ENCODE peak calls at places on chromosomes 6 and 20, in five cellular contexts. One of them, this sample, is unnamed.

GRCh38 chr6:107731422-107732319 is 92.4 kb downstream of the SCML4 start:
- DNase-seq in upper lobe of left lung: no peak
- DNase-seq in ascending aorta: no peak
- DNase-seq in hepatocyte: peak; percentile 27
- DNase-seq in ovary: no peak
- DNase-seq in this sample: no peak

GRCh38 chr20:59746155-59746554 is 141.8 kb downstream of the PHACTR3 start:
- DNase-seq in upper lobe of left lung: no peak
- DNase-seq in hepatocyte: no peak
- DNase-seq in ascending aorta: no peak
- DNase-seq in ovary: no peak
- DNase-seq in this sample: no peak

GRCh38 chr20:1185316-1185741 is 548 bp upstream of the TMEM74B start:
- DNase-seq in ovary: no peak
- DNase-seq in upper lobe of left lung: no peak
- DNase-seq in ascending aorta: no peak
- DNase-seq in hepatocyte: peak; percentile 47
- DNase-seq in this sample: no peak

GRCh38 chr6:45265246-45265645 is 62.9 kb upstream of the RUNX2 start:
- DNase-seq in upper lobe of left lung: no peak
- DNase-seq in ascending aorta: no peak
- DNase-seq in ovary: no peak
- DNase-seq in hepatocyte: no peak
- DNase-seq in this sample: no peak

GRCh38 chr20:38203337-38204003 is 38.4 kb upstream of the TGM2 start:
- DNase-seq in ascending aorta: no peak
- DNase-seq in hepatocyte: no peak
- DNase-seq in upper lobe of left lung: no peak
- DNase-seq in ovary: no peak
- DNase-seq in this sample: no peak

GRCh38 chr6:104921896-104922295 is 35.0 kb upstream of the LIN28B start:
- DNase-seq in upper lobe of left lung: no peak
- DNase-seq in ovary: no peak
- DNase-seq in ascending aorta: no peak
- DNase-seq in hepatocyte: no peak
- DNase-seq in this sample: no peak

GRCh38 chr20:58906894-58907293 is 54.4 kb downstream of the GNAS start:
- DNase-seq in hepatocyte: no peak
- DNase-seq in upper lobe of left lung: peak; percentile 74
- DNase-seq in ascending aorta: peak; percentile 70
- DNase-seq in ovary: no peak
- DNase-seq in this sample: peak; percentile 62

GRCh38 chr6:156883497-156884252 is 106.5 kb downstream of the ARID1B start:
- DNase-seq in ovary: no peak
- DNase-seq in ascending aorta: no peak
- DNase-seq in hepatocyte: peak; percentile 29
- DNase-seq in upper lobe of left lung: peak; percentile 73
- DNase-seq in this sample: peak; percentile 70

GRCh38 chr6:72649032-72649984 is 27.4 kb downstream of the KCNQ5 start:
- DNase-seq in ascending aorta: no peak
- DNase-seq in upper lobe of left lung: no peak
- DNase-seq in ovary: no peak
- DNase-seq in hepatocyte: no peak
- DNase-seq in this sample: no peak

GRCh38 chr6:37134622-37135191 is 35.2 kb upstream of the PIM1 start:
- DNase-seq in hepatocyte: peak; percentile 71
- DNase-seq in upper lobe of left lung: peak; percentile 74
- DNase-seq in ovary: no peak
- DNase-seq in ascending aorta: peak; percentile 93
- DNase-seq in this sample: peak; percentile 20

GRCh38 chr6:155473741-155474140 is 18.1 kb upstream of the NOX3 start:
- DNase-seq in hepatocyte: no peak
- DNase-seq in ascending aorta: no peak
- DNase-seq in ovary: no peak
- DNase-seq in upper lobe of left lung: no peak
- DNase-seq in this sample: no peak

GRCh38 chr6:96014846-96015245 is 928 bp upstream of the FUT9 start:
- DNase-seq in hepatocyte: no peak
- DNase-seq in ovary: no peak
- DNase-seq in ascending aorta: no peak
- DNase-seq in upper lobe of left lung: no peak
- DNase-seq in this sample: no peak

GRCh38 chr6:150088481-150089154 is 19.7 kb upstream of the ULBP3 start:
- DNase-seq in ovary: no peak
- DNase-seq in ascending aorta: peak; percentile 52
- DNase-seq in hepatocyte: no peak
- DNase-seq in upper lobe of left lung: no peak
- DNase-seq in this sample: no peak

GRCh38 chr6:87907521-87907920 is 140.1 kb upstream of the SPACA1 start:
- DNase-seq in ovary: no peak
- DNase-seq in upper lobe of left lung: no peak
- DNase-seq in ascending aorta: no peak
- DNase-seq in hepatocyte: no peak
- DNase-seq in this sample: no peak

GRCh38 chr20:62694868-62695267 is 13.8 kb upstream of the NTSR1 start:
- DNase-seq in ovary: no peak
- DNase-seq in hepatocyte: no peak
- DNase-seq in upper lobe of left lung: no peak
- DNase-seq in ascending aorta: no peak
- DNase-seq in this sample: no peak

GRCh38 chr6:33375143-33375649 is 16.4 kb upstream of the KIFC1 start:
- DNase-seq in hepatocyte: peak; percentile 63
- DNase-seq in ascending aorta: peak; percentile 90
- DNase-seq in ovary: peak; percentile 88
- DNase-seq in upper lobe of left lung: peak; percentile 86
- DNase-seq in this sample: peak; percentile 87

GRCh38 chr6:141925001-141925400 is 207.7 kb upstream of the GJE1 start:
- DNase-seq in ovary: no peak
- DNase-seq in hepatocyte: no peak
- DNase-seq in ascending aorta: no peak
- DNase-seq in upper lobe of left lung: no peak
- DNase-seq in this sample: no peak

GRCh38 chr6:159002432-159003160 is 2.6 kb upstream of the RSPH3 start:
- DNase-seq in upper lobe of left lung: no peak
- DNase-seq in ovary: no peak
- DNase-seq in ascending aorta: no peak
- DNase-seq in hepatocyte: no peak
- DNase-seq in this sample: no peak

GRCh38 chr20:51526754-51527153 is 15.8 kb downstream of the NFATC2 start:
- DNase-seq in ovary: no peak
- DNase-seq in ascending aorta: no peak
- DNase-seq in upper lobe of left lung: no peak
- DNase-seq in hepatocyte: no peak
- DNase-seq in this sample: no peak

GRCh38 chr6:31632279-31632946 is 11.9 kb downstream of the PRRC2A start:
- DNase-seq in upper lobe of left lung: no peak
- DNase-seq in ovary: no peak
- DNase-seq in hepatocyte: no peak
- DNase-seq in ascending aorta: no peak
- DNase-seq in this sample: no peak

GRCh38 chr6:13526718-13527668 is 39.6 kb upstream of the GFOD1 start:
- DNase-seq in ovary: peak; percentile 22
- DNase-seq in hepatocyte: no peak
- DNase-seq in upper lobe of left lung: peak; percentile 51
- DNase-seq in ascending aorta: no peak
- DNase-seq in this sample: peak; percentile 22

GRCh38 chr6:225121-225721 is 67.1 kb upstream of the DUSP22 start:
- DNase-seq in ascending aorta: peak; percentile 60
- DNase-seq in hepatocyte: no peak
- DNase-seq in upper lobe of left lung: no peak
- DNase-seq in ovary: no peak
- DNase-seq in this sample: no peak

DNA sequence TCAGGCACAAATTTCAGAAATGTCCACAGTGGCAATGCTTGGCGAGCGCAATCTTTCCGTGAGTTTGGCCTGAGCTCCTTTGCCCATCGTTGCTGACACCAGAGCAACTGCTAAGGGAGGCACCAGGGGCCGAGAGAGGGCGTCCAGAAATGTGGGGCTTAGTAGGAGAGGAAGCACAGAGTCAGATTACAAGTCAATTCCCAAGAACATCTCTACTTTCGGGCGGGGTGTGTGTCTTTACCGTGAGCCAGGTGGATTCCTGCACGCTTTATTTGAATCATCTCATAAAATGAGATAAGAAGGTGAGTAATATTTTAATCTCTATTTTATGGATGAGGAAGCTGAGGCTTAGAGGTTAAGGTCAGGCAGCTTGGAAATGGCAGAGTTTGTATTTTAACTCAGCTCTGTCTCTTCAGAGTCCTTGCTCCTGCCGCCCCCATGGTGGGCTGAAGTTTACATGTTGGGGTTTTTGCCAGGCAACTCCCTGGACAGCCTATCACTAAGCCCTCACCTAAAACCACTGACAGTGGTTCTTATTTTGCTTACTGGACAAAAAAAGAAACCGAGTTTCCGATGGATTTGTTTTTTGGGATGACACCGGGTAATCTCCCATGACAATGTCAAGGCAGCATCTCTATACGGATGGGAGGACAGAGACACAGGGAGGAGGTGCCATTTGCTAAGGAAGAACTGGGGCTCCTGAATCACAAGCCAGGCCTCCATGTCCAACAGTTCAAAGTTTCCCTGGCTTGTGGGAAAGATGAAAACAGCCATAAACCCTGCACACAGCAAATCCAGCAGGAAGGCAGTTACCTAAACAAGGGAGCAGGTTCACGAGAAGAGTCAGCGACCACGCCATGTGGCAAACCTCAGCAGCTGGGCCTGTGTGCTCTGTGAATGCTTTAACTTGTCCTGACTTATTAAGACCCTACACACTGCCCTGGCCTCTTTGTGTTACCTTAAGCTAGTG is 112.6 kb upstream of the SLC24A3 start:
- DNase-seq in hepatocyte: peak; percentile 14
- DNase-seq in upper lobe of left lung: no peak
- DNase-seq in ovary: no peak
- DNase-seq in ascending aorta: no peak
- DNase-seq in this sample: no peak
- H3K27ac ChIP-seq in hepatocyte: peak overlapping the region; percentile 20
- H3K27ac ChIP-seq in upper lobe of left lung: no peak overlapping the region
- H3K27ac ChIP-seq in ovary: no peak overlapping the region
- H3K27ac ChIP-seq in ascending aorta: no peak overlapping the region
- H3K27ac ChIP-seq in this sample: no peak overlapping the region

GRCh38 chr20:20781029-20781428 is 68.6 kb upstream of the RALGAPA2 start:
- DNase-seq in ovary: no peak
- DNase-seq in ascending aorta: no peak
- DNase-seq in hepatocyte: no peak
- DNase-seq in upper lobe of left lung: no peak
- DNase-seq in this sample: no peak
- H3K27ac ChIP-seq in ovary: no peak overlapping the region
- H3K27ac ChIP-seq in ascending aorta: no peak overlapping the region
- H3K27ac ChIP-seq in hepatocyte: no peak overlapping the region
- H3K27ac ChIP-seq in upper lobe of left lung: peak overlapping the region; percentile 58
- H3K27ac ChIP-seq in this sample: peak overlapping the region; percentile 1

DNA sequence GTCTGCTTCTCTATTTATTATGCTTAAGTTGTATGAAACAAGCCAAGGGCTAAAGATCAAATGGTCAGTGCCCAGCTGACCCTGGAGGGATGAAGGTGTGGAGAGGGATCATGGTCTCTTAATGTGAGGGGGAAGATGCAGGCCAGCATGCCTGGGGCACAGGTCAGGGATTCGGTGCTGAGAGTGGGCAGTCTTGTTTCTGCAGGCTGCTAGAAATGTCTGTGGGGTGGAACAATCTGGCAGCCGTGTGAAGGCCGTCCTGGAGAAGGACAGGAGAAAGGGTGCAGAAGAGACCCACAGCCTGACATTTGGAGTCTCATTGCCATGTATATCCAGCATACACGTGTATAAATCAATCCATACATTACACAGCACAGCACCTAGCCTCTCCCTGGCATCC is 258.3 kb upstream of the MOCS1 start:
- DNase-seq in upper lobe of left lung: no peak
- DNase-seq in ovary: no peak
- DNase-seq in ascending aorta: no peak
- DNase-seq in hepatocyte: no peak
- DNase-seq in this sample: no peak
- H3K27ac ChIP-seq in upper lobe of left lung: no peak overlapping the region
- H3K27ac ChIP-seq in ovary: no peak overlapping the region
- H3K27ac ChIP-seq in ascending aorta: no peak overlapping the region
- H3K27ac ChIP-seq in hepatocyte: no peak overlapping the region
- H3K27ac ChIP-seq in this sample: no peak overlapping the region

DNA sequence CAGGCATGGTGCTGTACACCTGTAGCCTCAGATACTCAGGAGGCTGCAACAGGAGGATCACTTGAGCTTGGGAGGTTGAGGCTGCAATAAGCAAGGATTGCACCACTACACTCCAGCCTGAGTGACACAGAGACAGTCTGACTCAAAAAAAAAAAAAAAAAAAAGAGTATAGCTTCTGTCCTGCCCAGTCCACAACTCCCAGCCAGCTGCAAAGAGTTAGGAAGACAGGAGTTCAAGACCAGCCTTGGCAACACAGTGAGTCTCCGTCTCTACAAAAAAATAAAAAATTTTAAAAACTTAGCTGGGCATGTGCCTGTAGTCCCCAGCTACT is 28.3 kb upstream of the TLDC2 start:
- DNase-seq in upper lobe of left lung: no peak
- DNase-seq in hepatocyte: no peak
- DNase-seq in ascending aorta: no peak
- DNase-seq in ovary: no peak
- DNase-seq in this sample: no peak
- H3K27ac ChIP-seq in upper lobe of left lung: peak overlapping the region; percentile 83
- H3K27ac ChIP-seq in hepatocyte: peak overlapping the region; percentile 81
- H3K27ac ChIP-seq in ascending aorta: peak overlapping the region; percentile 93
- H3K27ac ChIP-seq in ovary: peak overlapping the region; percentile 53
- H3K27ac ChIP-seq in this sample: no peak overlapping the region

GRCh38 chr6:75415804-75416203 is 77.8 kb downstream of the FILIP1 start:
- DNase-seq in upper lobe of left lung: no peak
- DNase-seq in ovary: no peak
- DNase-seq in hepatocyte: no peak
- DNase-seq in ascending aorta: no peak
- DNase-seq in this sample: no peak
- H3K27ac ChIP-seq in upper lobe of left lung: no peak overlapping the region
- H3K27ac ChIP-seq in ovary: no peak overlapping the region
- H3K27ac ChIP-seq in hepatocyte: no peak overlapping the region
- H3K27ac ChIP-seq in ascending aorta: peak overlapping the region; percentile 1
- H3K27ac ChIP-seq in this sample: no peak overlapping the region

DNA sequence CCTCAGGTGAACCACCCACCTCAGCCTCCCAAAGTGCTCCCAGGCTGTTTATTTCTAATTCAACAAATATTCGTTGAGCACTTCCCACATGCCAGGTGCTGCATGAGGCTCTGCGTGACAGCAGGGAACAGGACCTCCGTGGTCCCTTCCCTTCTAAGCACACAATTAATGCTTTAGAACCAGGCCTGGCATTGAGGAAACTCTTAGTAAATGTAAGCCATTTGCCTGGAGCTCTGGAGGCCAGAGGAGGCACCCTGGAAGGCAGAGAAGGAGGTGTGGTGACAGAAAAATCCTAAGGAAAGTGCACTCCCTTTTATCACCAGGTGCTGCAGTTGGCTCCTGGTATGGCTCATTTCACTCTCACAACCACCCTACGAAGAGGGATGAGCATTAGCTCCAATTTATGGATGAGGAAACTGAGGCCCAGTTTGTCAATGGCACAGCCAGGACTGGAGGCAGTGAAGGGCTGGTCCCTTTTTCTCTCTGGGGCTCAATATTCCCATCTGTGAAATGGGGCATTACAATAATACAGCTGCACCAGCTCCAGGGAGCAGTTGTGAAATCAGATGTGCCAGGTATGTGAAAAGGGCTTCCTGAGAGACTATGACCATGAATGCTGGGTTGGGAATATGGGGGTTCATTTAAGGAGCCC is 8.1 kb upstream of the ID1 start:
- DNase-seq in upper lobe of left lung: peak; percentile 47
- DNase-seq in ascending aorta: no peak
- DNase-seq in ovary: no peak
- DNase-seq in hepatocyte: peak; percentile 14
- DNase-seq in this sample: no peak
- H3K27ac ChIP-seq in upper lobe of left lung: peak overlapping the region; percentile 77
- H3K27ac ChIP-seq in ascending aorta: peak overlapping the region; percentile 90
- H3K27ac ChIP-seq in ovary: no peak overlapping the region
- H3K27ac ChIP-seq in hepatocyte: peak overlapping the region; percentile 90
- H3K27ac ChIP-seq in this sample: no peak overlapping the region

GRCh38 chr6:20542927-20543602 is 8.8 kb downstream of the CDKAL1 start:
- DNase-seq in ascending aorta: no peak
- DNase-seq in ovary: no peak
- DNase-seq in hepatocyte: no peak
- DNase-seq in upper lobe of left lung: no peak
- DNase-seq in this sample: no peak
- H3K27ac ChIP-seq in ascending aorta: no peak overlapping the region
- H3K27ac ChIP-seq in ovary: no peak overlapping the region
- H3K27ac ChIP-seq in hepatocyte: no peak overlapping the region
- H3K27ac ChIP-seq in upper lobe of left lung: no peak overlapping the region
- H3K27ac ChIP-seq in this sample: peak overlapping the region; percentile 26